ENCODE peak calls at places on chromosomes 2 and 18, in ten cellular contexts. I is foreskin fibroblast, E is psoas muscle, B is OCI-LY7, R is cardiac fibroblast, P is astrocyte of the spinal cord, C is kidney, F is A549, J is HL-60, X is esophagus squamous epithelium. D is an unnamed sample.
A peak's percentile ranks its signal among the peaks of the same experiment; 100 is the strongest.

GRCh38 chr2:222960126-222960525 is 91.9 kb upstream of the KCNE4 start:
- DNase-seq in I (peak; percentile 30), E (no peak), B (no peak), R (no peak), P (no peak), C (no peak), F (no peak), J (peak; percentile 42), X (no peak), D (no peak)

GRCh38 chr2:173713904-173714555 is 251.1 kb downstream of the SP3 start:
- DNase-seq in I (no peak), E (no peak), B (no peak), R (no peak), P (no peak), C (no peak), F (no peak), J (no peak), X (no peak), D (no peak)

GRCh38 chr2:48148841-48149240 is 242.5 kb upstream of the FBXO11 start:
- DNase-seq in I (no peak), E (no peak), B (no peak), R (no peak), P (no peak), C (no peak), F (no peak), J (no peak), X (no peak), D (no peak)

GRCh38 chr18:33316146-33316587 is 124.4 kb downstream of the CCDC178 start:
- DNase-seq in I (no peak), E (no peak), B (no peak), R (no peak), P (no peak), C (peak; percentile 55), F (no peak), J (no peak), X (no peak), D (no peak)

GRCh38 chr2:28640263-28640907 is 111.2 kb upstream of the PPP1CB start:
- DNase-seq in I (no peak), E (no peak), B (no peak), R (no peak), P (no peak), C (no peak), F (no peak), J (no peak), X (no peak), D (no peak)

GRCh38 chr2:229350117-229350805 is 79.2 kb upstream of the PID1 start:
- DNase-seq in I (no peak), E (no peak), B (no peak), R (no peak), P (no peak), C (no peak), F (no peak), J (no peak), X (no peak), D (no peak)

GRCh38 chr2:55168221-55169154 is 63.6 kb downstream of the CLHC1 start:
- DNase-seq in I (peak; percentile 67), E (no peak), B (peak; percentile 72), R (peak; percentile 89), P (peak; percentile 86), C (no peak), F (peak; percentile 69), J (no peak), X (no peak), D (no peak)

GRCh38 chr2:88113069-88113468 is 14.8 kb downstream of the FABP1 start:
- DNase-seq in I (no peak), E (no peak), B (no peak), R (no peak), P (no peak), C (no peak), F (no peak), J (no peak), X (no peak), D (no peak)

GRCh38 chr18:48590678-48591077 is 51.8 kb downstream of the CTIF start:
- DNase-seq in I (peak; percentile 86), E (no peak), B (no peak), R (peak; percentile 81), P (peak; percentile 92), C (no peak), F (peak; percentile 20), J (no peak), X (no peak), D (no peak)

GRCh38 chr2:169928463-169928864 is 101.2 kb downstream of the UBR3 start:
- DNase-seq in I (peak; percentile 20), E (no peak), B (peak; percentile 64), R (peak; percentile 73), P (peak; percentile 67), C (no peak), F (no peak), J (peak; percentile 10), X (no peak), D (no peak)

GRCh38 chr2:46135230-46135555 is 162.0 kb upstream of the EPAS1 start:
- DNase-seq in I (no peak), E (no peak), B (no peak), R (no peak), P (no peak), C (no peak), F (no peak), J (no peak), X (no peak), D (no peak)

GRCh38 chr2:32591669-32592463 is 36.0 kb upstream of the TTC27 start:
- DNase-seq in I (no peak), E (no peak), B (peak; percentile 40), R (peak; percentile 46), P (peak; percentile 27), C (no peak), F (no peak), J (no peak), X (no peak), D (no peak)

GRCh38 chr18:24763765-24764548 is 303.5 kb downstream of the HRH4 start:
- DNase-seq in I (no peak), E (no peak), B (no peak), R (peak; percentile 74), P (no peak), C (no peak), F (no peak), J (no peak), X (no peak), D (no peak)

GRCh38 chr2:69544951-69545350 is 98.6 kb downstream of the AAK1 start:
- DNase-seq in I (no peak), E (no peak), B (no peak), R (peak; percentile 61), P (no peak), C (no peak), F (no peak), J (no peak), X (no peak), D (no peak)

GRCh38 chr2:189109921-189110397 is 69.6 kb downstream of the COL5A2 start:
- DNase-seq in I (no peak), E (no peak), B (no peak), R (no peak), P (no peak), C (no peak), F (no peak), J (no peak), X (no peak), D (no peak)

DNA sequence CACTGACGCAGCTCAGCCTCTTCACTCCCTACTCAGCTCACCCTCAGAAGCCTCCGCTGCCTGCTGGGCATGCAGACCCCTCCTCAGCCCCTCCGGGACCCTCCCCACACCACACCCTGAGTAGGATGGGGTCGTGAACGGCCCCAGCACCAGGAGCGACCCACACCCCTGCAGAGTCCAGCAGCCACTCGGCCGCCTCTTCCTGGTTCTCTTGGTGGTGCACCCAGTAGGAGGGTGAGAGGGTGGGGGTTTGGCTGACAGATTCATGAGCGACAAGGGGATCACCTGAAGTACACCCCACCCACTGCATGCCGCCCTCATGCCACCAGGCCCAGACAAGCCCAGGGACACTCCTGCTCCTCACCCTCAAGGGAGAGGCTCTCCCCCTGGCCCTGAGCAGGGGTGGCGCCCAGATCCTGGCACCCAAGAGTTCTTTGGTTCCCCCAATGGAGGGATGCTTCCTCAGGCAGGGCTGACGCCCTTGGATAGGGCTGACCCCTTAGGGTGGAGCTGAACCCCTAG is 76.6 kb upstream of the GPC1 start:
- DNase-seq in I (no peak), E (no peak), B (no peak), R (no peak), P (no peak), C (no peak), F (no peak), J (no peak), X (no peak), D (peak; percentile 32)
- H3K4me3 ChIP-seq in I (no peak overlapping the region), E (no peak overlapping the region), B (no peak overlapping the region), R (no peak overlapping the region), P (no peak overlapping the region), C (no peak overlapping the region), F (no peak overlapping the region), J (no peak overlapping the region), X (no peak overlapping the region), D (no peak overlapping the region)

DNA sequence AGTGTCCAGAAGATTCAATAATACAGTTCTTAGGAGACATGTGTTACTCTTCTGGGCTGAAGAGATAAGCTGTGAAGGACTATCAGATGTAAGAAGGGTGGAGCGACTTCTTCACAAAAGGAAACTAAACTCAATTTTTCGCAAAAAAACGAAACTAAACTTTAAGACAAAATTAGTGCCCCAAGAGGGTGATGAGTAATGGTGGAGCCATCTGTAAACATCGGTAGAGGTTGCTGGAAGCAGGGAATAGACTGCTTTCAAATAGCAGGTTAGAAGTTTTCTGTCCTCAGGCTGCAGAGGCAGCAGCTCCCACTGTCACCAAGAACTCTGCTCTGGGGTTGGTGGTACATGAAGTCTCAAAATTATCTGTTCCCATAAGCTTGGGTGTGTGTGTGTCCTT is 111.6 kb upstream of the TACR1 start:
- DNase-seq in I (peak; percentile 16), E (no peak), B (no peak), R (no peak), P (peak; percentile 26), C (no peak), F (no peak), J (no peak), X (no peak), D (no peak)
- H3K4me3 ChIP-seq in I (no peak overlapping the region), E (no peak overlapping the region), B (no peak overlapping the region), R (no peak overlapping the region), P (no peak overlapping the region), C (no peak overlapping the region), F (no peak overlapping the region), J (no peak overlapping the region), X (no peak overlapping the region), D (no peak overlapping the region)

GRCh38 chr2:26970928-26971627 is 641 bp downstream of the MAPRE3 start:
- DNase-seq in I (no peak), E (no peak), B (no peak), R (peak; percentile 49), P (peak; percentile 2), C (peak; percentile 63), F (peak; percentile 46), J (no peak), X (no peak), D (no peak)
- H3K4me3 ChIP-seq in I (peak overlapping the region; percentile 82), E (peak overlapping the region; percentile 96), B (no peak overlapping the region), R (peak overlapping the region; percentile 81), P (peak overlapping the region; percentile 61), C (peak overlapping the region; percentile 70), F (peak overlapping the region; percentile 93), J (peak overlapping the region; percentile 65), X (peak overlapping the region; percentile 59), D (peak overlapping the region; percentile 88)

DNA sequence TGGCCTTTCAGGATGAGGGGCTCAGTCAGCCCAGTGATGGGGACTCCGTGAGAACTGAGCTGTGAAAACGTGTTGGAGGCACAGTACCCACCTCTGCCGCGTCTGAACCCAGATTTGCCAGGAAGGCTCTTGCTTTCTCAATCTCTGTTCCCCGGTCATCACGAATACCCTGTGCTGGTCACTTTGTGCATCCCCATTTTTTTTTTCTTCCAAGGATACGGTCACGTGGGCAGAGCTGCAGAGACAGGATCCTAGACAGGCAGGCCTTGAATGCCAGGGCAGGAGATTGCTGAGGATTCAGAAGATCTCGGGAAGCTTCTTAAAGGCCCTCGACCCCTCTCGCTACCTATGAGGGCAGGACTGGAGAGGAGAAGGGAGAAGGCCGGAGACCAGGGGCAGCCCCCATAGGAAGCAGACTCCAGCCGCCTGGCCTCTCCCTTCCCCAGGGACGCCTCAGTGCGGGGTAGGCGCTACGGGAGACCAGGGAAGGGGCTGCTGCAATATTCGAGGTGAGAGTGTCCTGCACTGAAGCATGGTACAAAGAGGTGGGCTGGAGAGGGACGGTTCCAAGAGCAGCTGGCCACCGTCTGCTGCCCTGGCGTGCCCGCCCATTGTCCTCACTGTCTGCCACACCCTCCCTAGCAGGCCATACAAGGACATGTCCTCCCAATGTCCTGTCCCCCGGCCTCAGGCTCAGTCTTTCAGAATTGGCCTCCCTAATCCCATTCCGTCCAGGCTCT is 29.0 kb upstream of the TAF1B start:
- DNase-seq in I (no peak), E (no peak), B (no peak), R (no peak), P (no peak), C (peak; percentile 47), F (no peak), J (no peak), X (no peak), D (no peak)
- H3K4me3 ChIP-seq in I (no peak overlapping the region), E (peak overlapping the region; percentile 42), B (no peak overlapping the region), R (no peak overlapping the region), P (no peak overlapping the region), C (no peak overlapping the region), F (peak overlapping the region; percentile 17), J (no peak overlapping the region), X (no peak overlapping the region), D (peak overlapping the region; percentile 30)

D was measured in lower lobe of right lung.